ENCODE peak calls at places on chromosomes 7 and 10, in nine cellular contexts. U is CD8-positive, alpha-beta T cell; G is ovary; Y is heart left ventricle; K is A549; B is lower lobe of right lung; D is lower leg skin; S is mesendoderm; N is astrocyte. A is an unnamed sample.

GRCh38 chr10:16967866-16968721 is 150.9 kb upstream of the RSU1 start:
- DNase-seq in U (no peak), G (peak; percentile 55), Y (no peak), K (peak; percentile 51), B (no peak), D (no peak), S (peak; percentile 91), N (peak; percentile 92), A (no peak)

GRCh38 chr7:28065308-28065707 is 115.3 kb downstream of the JAZF1 start:
- DNase-seq in U (no peak), G (peak; percentile 50), Y (no peak), K (no peak), B (no peak), D (no peak), S (no peak), N (no peak), A (no peak)

GRCh38 chr7:12030116-12030515 is 181.0 kb upstream of the TMEM106B start:
- DNase-seq in U (no peak), G (no peak), Y (no peak), K (no peak), B (no peak), D (no peak), S (peak; percentile 87), N (peak; percentile 85), A (no peak)

GRCh38 chr10:11587860-11588259 is 23.6 kb downstream of the USP6NL start:
- DNase-seq in U (no peak), G (no peak), Y (no peak), K (no peak), B (no peak), D (no peak), S (peak; percentile 62), N (no peak), A (no peak)

GRCh38 chr10:125721035-125721434 is 1.5 kb downstream of the EDRF1 start:
- DNase-seq in U (no peak), G (no peak), Y (no peak), K (no peak), B (no peak), D (no peak), S (no peak), N (no peak), A (peak; percentile 63)

GRCh38 chr10:47076949-47077348 is 165.7 kb downstream of the PTPN20 start:
- DNase-seq in U (no peak), G (no peak), Y (no peak), K (no peak), B (no peak), D (no peak), S (no peak), N (peak; percentile 25), A (no peak)

GRCh38 chr7:42736931-42737330 is 174.9 kb downstream of the C7orf25 start:
- DNase-seq in U (no peak), G (no peak), Y (no peak), K (peak; percentile 14), B (no peak), D (no peak), S (peak; percentile 69), N (no peak), A (no peak)

GRCh38 chr10:128922619-128923018 is 544.4 kb upstream of the MGMT start:
- DNase-seq in U (no peak), G (no peak), Y (no peak), K (no peak), B (no peak), D (peak; percentile 86), S (peak; percentile 14), N (no peak), A (no peak)

GRCh38 chr10:6958254-6958653 is 378.2 kb upstream of the PRKCQ start:
- DNase-seq in U (no peak), G (no peak), Y (no peak), K (no peak), B (no peak), D (no peak), S (peak; percentile 31), N (no peak), A (no peak)

GRCh38 chr7:26038201-26038990 is 113.6 kb upstream of the NFE2L3 start:
- DNase-seq in U (no peak), G (no peak), Y (no peak), K (no peak), B (no peak), D (no peak), S (no peak), N (no peak), A (no peak)

GRCh38 chr7:117711556-117711955 is 161.7 kb downstream of the CTTNBP2 start:
- DNase-seq in U (no peak), G (no peak), Y (no peak), K (no peak), B (no peak), D (no peak), S (no peak), N (no peak), A (no peak)

GRCh38 chr7:38232475-38233366 is 40.7 kb downstream of the TARP start:
- DNase-seq in U (peak; percentile 61), G (no peak), Y (peak; percentile 55), K (no peak), B (peak; percentile 60), D (no peak), S (peak; percentile 64), N (peak; percentile 71), A (peak; percentile 18)

GRCh38 chr10:107028249-107028648 is 136.3 kb downstream of the SORCS1 start:
- DNase-seq in U (no peak), G (no peak), Y (no peak), K (no peak), B (no peak), D (no peak), S (no peak), N (no peak), A (no peak)

GRCh38 chr7:148408307-148408706 is 182.3 kb upstream of the C7orf33 start:
- DNase-seq in U (no peak), G (no peak), Y (no peak), K (no peak), B (no peak), D (no peak), S (no peak), N (no peak), A (no peak)

GRCh38 chr10:62689712-62690111 is 114.8 kb upstream of the ADO start:
- DNase-seq in U (no peak), G (no peak), Y (no peak), K (no peak), B (no peak), D (no peak), S (no peak), N (no peak), A (no peak)

GRCh38 chr7:143321242-143321641 is 5.3 kb downstream of the CLCN1 start:
- DNase-seq in U (no peak), G (no peak), Y (no peak), K (no peak), B (no peak), D (no peak), S (no peak), N (no peak), A (no peak)

GRCh38 chr10:10734356-10735064 is 283.2 kb upstream of the CELF2 start:
- DNase-seq in U (no peak), G (no peak), Y (no peak), K (no peak), B (no peak), D (no peak), S (no peak), N (no peak), A (no peak)

GRCh38 chr7:131109757-131110293 is 217.9 kb upstream of the MKLN1 start:
- DNase-seq in U (no peak), G (peak; percentile 75), Y (peak; percentile 91), K (peak; percentile 90), B (peak; percentile 88), D (peak; percentile 95), S (peak; percentile 89), N (peak; percentile 53), A (peak; percentile 85)

GRCh38 chr10:3740157-3740871 is 44.7 kb downstream of the KLF6 start:
- DNase-seq in U (no peak), G (no peak), Y (no peak), K (peak; percentile 80), B (no peak), D (no peak), S (peak; percentile 89), N (peak; percentile 77), A (no peak)

GRCh38 chr10:97407211-97407951 is 6.2 kb upstream of the RRP12 start:
- DNase-seq in U (no peak), G (peak; percentile 68), Y (no peak), K (peak; percentile 87), B (peak; percentile 76), D (peak; percentile 88), S (peak; percentile 95), N (peak; percentile 58), A (peak; percentile 81)
- H3K4me3 ChIP-seq in U (no peak overlapping the region), G (no peak overlapping the region), Y (no peak overlapping the region), K (peak overlapping the region; percentile 33), B (peak overlapping the region; percentile 18), D (no peak overlapping the region), S (no peak overlapping the region), N (no peak overlapping the region), A (peak overlapping the region; percentile 40)

DNA sequence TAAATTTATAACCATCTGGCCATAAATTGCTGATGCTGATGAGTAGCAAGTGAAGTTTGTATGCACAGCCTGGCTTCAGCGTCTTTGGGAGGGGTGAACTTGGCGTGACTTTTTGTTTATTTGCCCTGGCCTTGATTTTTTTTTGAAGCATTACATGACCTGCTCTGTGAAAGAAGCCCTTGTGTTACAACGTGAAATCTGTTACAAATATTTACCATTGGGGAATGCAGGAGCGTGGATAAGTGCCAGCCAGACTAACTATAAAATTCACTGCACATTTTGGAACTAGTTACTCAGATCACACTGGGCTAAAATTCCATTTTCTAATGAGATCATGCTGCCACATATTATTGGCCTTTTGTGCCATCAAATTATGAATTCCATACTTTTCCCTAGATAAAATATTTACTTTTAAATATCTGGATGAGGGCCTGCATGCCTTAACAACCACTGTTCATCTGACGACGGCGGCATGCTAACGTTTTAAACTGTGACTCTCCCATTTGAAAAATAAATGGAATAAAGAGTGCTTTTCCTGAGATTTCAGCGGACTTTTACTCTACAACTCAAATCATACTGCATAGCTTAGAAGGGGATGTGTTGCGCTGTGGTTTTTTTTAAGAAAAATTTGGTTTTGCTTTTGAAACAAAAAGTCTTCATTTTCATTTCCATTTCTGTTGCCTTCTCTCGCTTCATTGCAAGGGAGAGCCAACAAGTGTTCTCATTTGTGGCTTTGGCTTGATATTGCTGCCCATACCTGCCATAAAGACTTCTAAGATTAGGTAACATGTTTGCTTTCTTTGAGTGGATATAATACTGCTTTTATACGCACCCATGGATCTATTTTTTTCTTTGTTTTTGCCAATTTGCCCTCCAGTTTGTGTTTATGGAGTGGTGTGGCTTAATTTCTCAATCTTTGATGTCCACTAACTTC is 352.2 kb downstream of the TFEC start:
- DNase-seq in U (no peak), G (peak; percentile 27), Y (no peak), K (peak; percentile 33), B (no peak), D (no peak), S (no peak), N (peak; percentile 11), A (no peak)
- H3K4me3 ChIP-seq in U (no peak overlapping the region), G (no peak overlapping the region), Y (no peak overlapping the region), K (no peak overlapping the region), B (no peak overlapping the region), D (no peak overlapping the region), S (no peak overlapping the region), N (no peak overlapping the region), A (no peak overlapping the region)

GRCh38 chr10:98076086-98076485 is 45.7 kb upstream of the CRTAC1 start:
- DNase-seq in U (no peak), G (no peak), Y (no peak), K (no peak), B (no peak), D (no peak), S (no peak), N (no peak), A (no peak)
- H3K4me3 ChIP-seq in U (no peak overlapping the region), G (no peak overlapping the region), Y (no peak overlapping the region), K (no peak overlapping the region), B (no peak overlapping the region), D (no peak overlapping the region), S (no peak overlapping the region), N (no peak overlapping the region), A (no peak overlapping the region)

GRCh38 chr10:68992721-68993440 is 4.3 kb downstream of the KIFBP start:
- DNase-seq in U (no peak), G (peak; percentile 70), Y (no peak), K (no peak), B (no peak), D (no peak), S (no peak), N (peak; percentile 93), A (no peak)
- H3K4me3 ChIP-seq in U (no peak overlapping the region), G (no peak overlapping the region), Y (no peak overlapping the region), K (no peak overlapping the region), B (no peak overlapping the region), D (no peak overlapping the region), S (no peak overlapping the region), N (peak overlapping the region; percentile 25), A (no peak overlapping the region)